ENCODE peak calls at places on chromosomes 16 and 17, in ten cellular contexts. R is activated CD4-positive, alpha-beta T cell treated with anti-CD3 and anti-CD28 coated beads, Interleukin-2, amount 10 ng/mL, durations not matched to agents 7 days and 5 days; V is ureter; O is tibial artery; L is HTR-8/SVneo; Q is caudate nucleus; J is MV-4-11; C is RWPE1; Z is left kidney; X is mesendoderm. M is an unnamed sample.

GRCh38 chr16:70594569-70594968 is 51.8 kb upstream of the IL34 start:
- DNase-seq in R (no peak), V (peak), O (peak), L (no peak), Q (no peak), J (no peak), C (no peak), Z (no peak), X (no peak), M (no peak)

GRCh38 chr17:49016775-49017463 is 19.7 kb downstream of the IGF2BP1 start:
- DNase-seq in R (no peak), V (peak), O (peak), L (peak), Q (no peak), J (no peak), C (peak), Z (peak), X (no peak), M (peak)

GRCh38 chr16:71895679-71896385 is 501 bp downstream of the IST1 start:
- DNase-seq in R (peak), V (peak), O (no peak), L (peak), Q (no peak), J (peak), C (peak), Z (peak), X (no peak), M (no peak)

GRCh38 chr16:81316176-81316496 is 1.4 kb downstream of the GAN start:
- DNase-seq in R (no peak), V (no peak), O (no peak), L (no peak), Q (no peak), J (peak), C (no peak), Z (no peak), X (no peak), M (no peak)

GRCh38 chr17:67239597-67239996 is 5.4 kb downstream of the HELZ start:
- DNase-seq in R (no peak), V (no peak), O (no peak), L (no peak), Q (no peak), J (no peak), C (no peak), Z (no peak), X (no peak), M (no peak)

GRCh38 chr16:27109666-27110523 is 43.2 kb downstream of the C16orf82 start:
- DNase-seq in R (peak), V (peak), O (peak), L (peak), Q (peak), J (peak), C (peak), Z (peak), X (peak), M (peak)

GRCh38 chr17:81511550-81511799 is 1.1 kb downstream of the ACTG1 start:
- DNase-seq in R (no peak), V (no peak), O (no peak), L (no peak), Q (no peak), J (no peak), C (no peak), Z (no peak), X (no peak), M (no peak)

GRCh38 chr16:83015871-83016270 is 389.1 kb downstream of the CDH13 start:
- DNase-seq in R (no peak), V (no peak), O (no peak), L (no peak), Q (no peak), J (no peak), C (no peak), Z (no peak), X (no peak), M (no peak)

GRCh38 chr16:50273888-50274770 is 7.8 kb downstream of the ADCY7 start:
- DNase-seq in R (peak), V (no peak), O (no peak), L (no peak), Q (no peak), J (peak), C (no peak), Z (no peak), X (no peak), M (no peak)

GRCh38 chr17:41689497-41690299 is 1.0 kb downstream of the EIF1 start:
- DNase-seq in R (peak), V (peak), O (no peak), L (no peak), Q (no peak), J (peak), C (no peak), Z (peak), X (peak), M (no peak)

GRCh38 chr17:5437721-5438317 is 1.1 kb downstream of the C1QBP start:
- DNase-seq in R (no peak), V (no peak), O (no peak), L (no peak), Q (no peak), J (no peak), C (peak), Z (no peak), X (no peak), M (no peak)

GRCh38 chr17:67411396-67411795 is 34.3 kb downstream of the PITPNC1 start:
- DNase-seq in R (no peak), V (no peak), O (no peak), L (no peak), Q (no peak), J (peak), C (no peak), Z (no peak), X (no peak), M (no peak)